ENCODE peak calls at places on chromosomes 3 and 15, in eight cellular contexts. One of them, this sample, is unnamed. For H3K36me3 and H3K4me1, the result is how much of the 10 kb centered on the place peaks cover.

GRCh38 chr3:142656595-142656994 is 60.4 kb downstream of the PLS1 start:
- DNase-seq in spleen: no peak
- DNase-seq in upper lobe of right lung: no peak
- DNase-seq in heart left ventricle: no peak
- DNase-seq in prostate gland: no peak
- DNase-seq in hepatocyte: no peak
- DNase-seq in GM23248: no peak
- DNase-seq in iPS DF 6.9: no peak
- DNase-seq in this sample: no peak

GRCh38 chr3:40657623-40658022 is 132.9 kb downstream of the ZNF621 start:
- DNase-seq in spleen: no peak
- DNase-seq in upper lobe of right lung: no peak
- DNase-seq in heart left ventricle: no peak
- DNase-seq in prostate gland: no peak
- DNase-seq in hepatocyte: no peak
- DNase-seq in GM23248: no peak
- DNase-seq in iPS DF 6.9: no peak
- DNase-seq in this sample: no peak

GRCh38 chr3:112308151-112308911 is 14.3 kb upstream of the SLC9C1 start:
- DNase-seq in spleen: no peak
- DNase-seq in upper lobe of right lung: no peak
- DNase-seq in heart left ventricle: no peak
- DNase-seq in prostate gland: peak
- DNase-seq in hepatocyte: peak
- DNase-seq in GM23248: peak
- DNase-seq in iPS DF 6.9: no peak
- DNase-seq in this sample: peak

GRCh38 chr3:154779571-154779970 is 300.5 kb upstream of the MME start:
- DNase-seq in spleen: no peak
- DNase-seq in upper lobe of right lung: no peak
- DNase-seq in heart left ventricle: no peak
- DNase-seq in prostate gland: no peak
- DNase-seq in hepatocyte: no peak
- DNase-seq in GM23248: peak
- DNase-seq in iPS DF 6.9: no peak
- DNase-seq in this sample: no peak

GRCh38 chr3:42887084-42887483 is 11.4 kb upstream of the CYP8B1 start:
- DNase-seq in spleen: no peak
- DNase-seq in upper lobe of right lung: no peak
- DNase-seq in heart left ventricle: no peak
- DNase-seq in prostate gland: no peak
- DNase-seq in hepatocyte: no peak
- DNase-seq in GM23248: no peak
- DNase-seq in iPS DF 6.9: no peak
- DNase-seq in this sample: no peak

GRCh38 chr15:48190932-48191573 is 412 bp upstream of the CTXN2 start:
- DNase-seq in spleen: no peak
- DNase-seq in upper lobe of right lung: peak
- DNase-seq in heart left ventricle: peak
- DNase-seq in prostate gland: peak
- DNase-seq in hepatocyte: peak
- DNase-seq in GM23248: peak
- DNase-seq in iPS DF 6.9: peak
- DNase-seq in this sample: peak

GRCh38 chr3:71721002-71721401 is 4.2 kb downstream of the EIF4E3 start:
- DNase-seq in spleen: no peak
- DNase-seq in upper lobe of right lung: no peak
- DNase-seq in heart left ventricle: no peak
- DNase-seq in prostate gland: no peak
- DNase-seq in hepatocyte: no peak
- DNase-seq in GM23248: no peak
- DNase-seq in iPS DF 6.9: no peak
- DNase-seq in this sample: no peak

GRCh38 chr3:45534580-45535080 is 59.9 kb upstream of the LIMD1 start:
- DNase-seq in spleen: no peak
- DNase-seq in upper lobe of right lung: no peak
- DNase-seq in heart left ventricle: no peak
- DNase-seq in prostate gland: no peak
- DNase-seq in hepatocyte: no peak
- DNase-seq in GM23248: no peak
- DNase-seq in iPS DF 6.9: no peak
- DNase-seq in this sample: no peak

GRCh38 chr15:90201150-90201943 is at the start of gene SEMA4B:
- DNase-seq in spleen: peak
- DNase-seq in upper lobe of right lung: peak
- DNase-seq in heart left ventricle: peak
- DNase-seq in prostate gland: peak
- DNase-seq in hepatocyte: peak
- DNase-seq in GM23248: peak
- DNase-seq in iPS DF 6.9: no peak
- DNase-seq in this sample: peak

GRCh38 chr3:45060165-45060897 is 34.2 kb downstream of the CLEC3B start:
- DNase-seq in spleen: no peak
- DNase-seq in upper lobe of right lung: no peak
- DNase-seq in heart left ventricle: no peak
- DNase-seq in prostate gland: no peak
- DNase-seq in hepatocyte: no peak
- DNase-seq in GM23248: no peak
- DNase-seq in iPS DF 6.9: no peak
- DNase-seq in this sample: no peak

GRCh38 chr3:167406876-167407492 is 26.9 kb upstream of the ZBBX start:
- DNase-seq in spleen: no peak
- DNase-seq in upper lobe of right lung: no peak
- DNase-seq in heart left ventricle: no peak
- DNase-seq in prostate gland: peak
- DNase-seq in hepatocyte: peak
- DNase-seq in GM23248: peak
- DNase-seq in iPS DF 6.9: peak
- DNase-seq in this sample: peak

GRCh38 chr15:22952826-22953579 is 27.2 kb downstream of the CYFIP1 start:
- DNase-seq in spleen: peak
- DNase-seq in upper lobe of right lung: no peak
- DNase-seq in heart left ventricle: no peak
- DNase-seq in prostate gland: no peak
- DNase-seq in hepatocyte: no peak
- DNase-seq in GM23248: peak
- DNase-seq in iPS DF 6.9: peak
- DNase-seq in this sample: no peak

GRCh38 chr15:88788816-88789215 is 14.4 kb upstream of the ACAN start:
- DNase-seq in spleen: no peak
- DNase-seq in upper lobe of right lung: no peak
- DNase-seq in heart left ventricle: no peak
- DNase-seq in prostate gland: no peak
- DNase-seq in hepatocyte: no peak
- DNase-seq in GM23248: no peak
- DNase-seq in iPS DF 6.9: no peak
- DNase-seq in this sample: no peak

GRCh38 chr3:24088782-24089181 is 143.7 kb downstream of the NR1D2 start:
- DNase-seq in spleen: no peak
- DNase-seq in upper lobe of right lung: no peak
- DNase-seq in heart left ventricle: no peak
- DNase-seq in prostate gland: no peak
- DNase-seq in hepatocyte: peak
- DNase-seq in GM23248: peak
- DNase-seq in iPS DF 6.9: no peak
- DNase-seq in this sample: no peak

GRCh38 chr3:134076816-134077215 is 47.1 kb upstream of the SLCO2A1 start:
- DNase-seq in spleen: peak
- DNase-seq in upper lobe of right lung: no peak
- DNase-seq in heart left ventricle: no peak
- DNase-seq in prostate gland: peak
- DNase-seq in hepatocyte: no peak
- DNase-seq in GM23248: no peak
- DNase-seq in iPS DF 6.9: no peak
- DNase-seq in this sample: no peak

GRCh38 chr3:95883801-95884200 is 930.6 kb upstream of the EPHA6 start:
- DNase-seq in spleen: no peak
- DNase-seq in upper lobe of right lung: no peak
- DNase-seq in heart left ventricle: no peak
- DNase-seq in prostate gland: no peak
- DNase-seq in hepatocyte: no peak
- DNase-seq in GM23248: no peak
- DNase-seq in iPS DF 6.9: peak
- DNase-seq in this sample: no peak

GRCh38 chr3:42257007-42257406 is 9.0 kb downstream of the CCK start:
- DNase-seq in spleen: no peak
- DNase-seq in upper lobe of right lung: no peak
- DNase-seq in heart left ventricle: no peak
- DNase-seq in prostate gland: no peak
- DNase-seq in hepatocyte: no peak
- DNase-seq in GM23248: no peak
- DNase-seq in iPS DF 6.9: no peak
- DNase-seq in this sample: no peak

GRCh38 chr3:148600902-148601765 is 96.6 kb upstream of the AGTR1 start:
- DNase-seq in spleen: no peak
- DNase-seq in upper lobe of right lung: no peak
- DNase-seq in heart left ventricle: no peak
- DNase-seq in prostate gland: no peak
- DNase-seq in hepatocyte: peak
- DNase-seq in GM23248: no peak
- DNase-seq in iPS DF 6.9: no peak
- DNase-seq in this sample: no peak

GRCh38 chr15:100762913-100763627 is 116.6 kb upstream of the ALDH1A3 start:
- DNase-seq in spleen: peak
- DNase-seq in upper lobe of right lung: peak
- DNase-seq in heart left ventricle: no peak
- DNase-seq in prostate gland: no peak
- DNase-seq in hepatocyte: no peak
- DNase-seq in GM23248: no peak
- DNase-seq in iPS DF 6.9: no peak
- DNase-seq in this sample: no peak

GRCh38 chr15:99169769-99170311 is 65.0 kb downstream of the SYNM start:
- DNase-seq in spleen: no peak
- DNase-seq in upper lobe of right lung: no peak
- DNase-seq in heart left ventricle: no peak
- DNase-seq in prostate gland: peak
- DNase-seq in hepatocyte: peak
- DNase-seq in GM23248: peak
- DNase-seq in iPS DF 6.9: no peak
- DNase-seq in this sample: no peak

GRCh38 chr3:10970306-10970979 is 22.1 kb upstream of the SLC6A1 start:
- DNase-seq in spleen: peak
- DNase-seq in upper lobe of right lung: no peak
- DNase-seq in heart left ventricle: no peak
- DNase-seq in prostate gland: no peak
- DNase-seq in hepatocyte: no peak
- DNase-seq in GM23248: no peak
- DNase-seq in iPS DF 6.9: no peak
- DNase-seq in this sample: no peak

GRCh38 chr15:75212200-75212858 is 10.6 kb downstream of the C15orf39 start:
- DNase-seq in spleen: no peak
- DNase-seq in upper lobe of right lung: no peak
- DNase-seq in heart left ventricle: no peak
- DNase-seq in prostate gland: no peak
- DNase-seq in hepatocyte: no peak
- DNase-seq in GM23248: no peak
- DNase-seq in iPS DF 6.9: no peak
- DNase-seq in this sample: no peak
- H3K36me3 ChIP-seq in spleen: half or more
- H3K36me3 ChIP-seq in upper lobe of right lung: half or more
- H3K36me3 ChIP-seq in heart left ventricle: half or more
- H3K36me3 ChIP-seq in prostate gland: under half
- H3K36me3 ChIP-seq in hepatocyte: under half
- H3K36me3 ChIP-seq in GM23248: under half
- H3K36me3 ChIP-seq in iPS DF 6.9: under half
- H3K36me3 ChIP-seq in this sample: half or more

DNA sequence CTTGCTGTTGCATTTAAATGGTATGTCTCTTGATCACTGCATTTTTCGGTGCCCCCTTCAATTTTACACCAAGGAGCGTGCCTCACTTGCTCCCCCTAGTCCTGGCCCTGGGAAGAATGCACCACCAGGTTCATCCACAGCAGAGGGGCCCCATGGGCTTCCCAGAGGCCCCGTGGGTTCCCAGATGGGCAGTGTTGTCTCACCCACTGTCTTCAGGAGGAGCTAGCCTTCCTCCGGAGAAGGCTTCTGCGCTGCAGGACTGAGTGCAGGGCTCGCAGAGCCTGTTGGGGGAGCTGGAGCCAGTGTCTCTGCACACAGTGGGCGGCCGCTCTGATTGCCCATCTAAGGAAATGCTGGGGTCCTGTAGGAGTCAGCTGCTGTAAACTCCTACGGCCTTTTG is 45.9 kb downstream of the POLR2M start:
- DNase-seq in spleen: no peak
- DNase-seq in upper lobe of right lung: no peak
- DNase-seq in heart left ventricle: peak
- DNase-seq in prostate gland: no peak
- DNase-seq in hepatocyte: no peak
- DNase-seq in GM23248: no peak
- DNase-seq in iPS DF 6.9: no peak
- DNase-seq in this sample: no peak
- H3K4me1 ChIP-seq in spleen: under half
- H3K4me1 ChIP-seq in upper lobe of right lung: under half
- H3K4me1 ChIP-seq in heart left ventricle: under half
- H3K4me1 ChIP-seq in prostate gland: under half
- H3K4me1 ChIP-seq in hepatocyte: under half
- H3K4me1 ChIP-seq in GM23248: under half
- H3K4me1 ChIP-seq in iPS DF 6.9: under half
- H3K4me1 ChIP-seq in this sample: under half

DNA sequence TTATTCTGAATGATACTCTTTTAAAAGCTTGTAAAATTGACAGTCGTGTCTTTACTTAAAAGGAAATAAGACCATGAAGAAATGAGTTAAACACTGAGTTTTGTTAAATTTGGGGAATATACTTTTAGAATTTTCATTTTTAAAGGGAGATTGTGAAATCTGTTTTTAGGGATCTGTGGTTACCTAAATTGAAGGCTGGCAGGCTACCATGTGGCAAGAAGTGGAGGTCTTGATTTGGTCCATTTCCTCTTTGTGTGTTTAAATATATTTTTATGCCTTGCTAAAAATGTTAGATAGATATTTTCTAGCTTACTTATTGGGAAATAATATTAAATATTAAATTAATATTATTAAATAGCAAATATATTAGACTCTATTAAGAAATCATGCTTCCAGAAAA is 36.6 kb upstream of the SLC22A13 start:
- DNase-seq in spleen: no peak
- DNase-seq in upper lobe of right lung: no peak
- DNase-seq in heart left ventricle: no peak
- DNase-seq in prostate gland: no peak
- DNase-seq in hepatocyte: no peak
- DNase-seq in GM23248: peak
- DNase-seq in iPS DF 6.9: no peak
- DNase-seq in this sample: no peak
- H3K36me3 ChIP-seq in spleen: half or more
- H3K36me3 ChIP-seq in upper lobe of right lung: under half
- H3K36me3 ChIP-seq in heart left ventricle: half or more
- H3K36me3 ChIP-seq in prostate gland: under half
- H3K36me3 ChIP-seq in hepatocyte: under half
- H3K36me3 ChIP-seq in GM23248: under half
- H3K36me3 ChIP-seq in iPS DF 6.9: under half
- H3K36me3 ChIP-seq in this sample: under half

DNA sequence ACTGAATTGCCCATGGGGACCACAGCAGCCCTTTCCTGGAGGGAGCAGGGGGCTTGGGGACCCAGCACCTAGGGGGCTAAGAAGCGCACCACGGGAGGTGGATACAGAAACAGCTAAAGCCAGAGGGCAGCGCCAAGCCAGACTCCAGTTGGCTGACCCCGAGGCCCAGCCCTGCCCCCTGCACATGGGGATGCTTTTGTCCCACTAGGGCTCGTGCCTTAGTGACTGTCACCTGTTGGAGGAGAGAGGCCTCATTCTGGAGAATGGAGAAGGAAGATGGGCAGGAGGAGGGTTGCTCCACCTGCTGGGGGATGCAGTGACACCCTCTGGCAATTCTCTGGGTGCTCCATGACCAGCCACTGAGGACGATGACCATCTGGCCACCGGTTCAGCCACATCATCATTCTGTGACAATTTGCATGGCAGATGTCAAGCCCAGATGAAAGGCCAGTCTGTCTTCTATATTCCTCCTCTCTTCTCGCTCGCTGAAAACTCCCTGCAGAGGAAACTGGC is 167.8 kb upstream of the TLE3 start:
- DNase-seq in spleen: peak
- DNase-seq in upper lobe of right lung: no peak
- DNase-seq in heart left ventricle: no peak
- DNase-seq in prostate gland: no peak
- DNase-seq in hepatocyte: no peak
- DNase-seq in GM23248: no peak
- DNase-seq in iPS DF 6.9: no peak
- DNase-seq in this sample: no peak
- H3K4me1 ChIP-seq in spleen: half or more
- H3K4me1 ChIP-seq in upper lobe of right lung: under half
- H3K4me1 ChIP-seq in heart left ventricle: half or more
- H3K4me1 ChIP-seq in prostate gland: under half
- H3K4me1 ChIP-seq in hepatocyte: under half
- H3K4me1 ChIP-seq in GM23248: under half
- H3K4me1 ChIP-seq in iPS DF 6.9: under half
- H3K4me1 ChIP-seq in this sample: half or more